ENCODE peak calls at places on chromosome X, in nine cellular contexts. One of them, this sample, is unnamed.

GRCh38 chrX:54894159-54894558 is 26.5 kb upstream of the TRO start:
- DNase-seq in body of pancreas: no peak
- DNase-seq in amygdala: no peak
- DNase-seq in memory B cell: no peak
- DNase-seq in activated CD4-positive, alpha-beta memory T cell treated with anti-CD3 and anti-CD28 coated beads for 36 hours: no peak
- DNase-seq in ELR: no peak
- DNase-seq in NCI-H1417 treated with DMSO at 0.1 percent for 48 hours: no peak
- DNase-seq in IMR-90: no peak
- DNase-seq in HFF-Myc: no peak
- DNase-seq in this sample: no peak

GRCh38 chrX:154039577-154039976 is 19.9 kb upstream of the IRAK1 start:
- DNase-seq in body of pancreas: no peak
- DNase-seq in amygdala: no peak
- DNase-seq in memory B cell: no peak
- DNase-seq in activated CD4-positive, alpha-beta memory T cell treated with anti-CD3 and anti-CD28 coated beads for 36 hours: no peak
- DNase-seq in ELR: no peak
- DNase-seq in NCI-H1417 treated with DMSO at 0.1 percent for 48 hours: no peak
- DNase-seq in IMR-90: no peak
- DNase-seq in HFF-Myc: no peak
- DNase-seq in this sample: no peak

GRCh38 chrX:84339507-84340364 is 151.7 kb upstream of the RPS6KA6 start:
- DNase-seq in body of pancreas: no peak
- DNase-seq in amygdala: no peak
- DNase-seq in memory B cell: no peak
- DNase-seq in activated CD4-positive, alpha-beta memory T cell treated with anti-CD3 and anti-CD28 coated beads for 36 hours: no peak
- DNase-seq in ELR: peak
- DNase-seq in NCI-H1417 treated with DMSO at 0.1 percent for 48 hours: no peak
- DNase-seq in IMR-90: peak
- DNase-seq in HFF-Myc: no peak
- DNase-seq in this sample: peak

GRCh38 chrX:153598541-153599191 is at the start of gene CCNQ:
- DNase-seq in body of pancreas: peak
- DNase-seq in amygdala: no peak
- DNase-seq in memory B cell: no peak
- DNase-seq in activated CD4-positive, alpha-beta memory T cell treated with anti-CD3 and anti-CD28 coated beads for 36 hours: peak
- DNase-seq in ELR: peak
- DNase-seq in NCI-H1417 treated with DMSO at 0.1 percent for 48 hours: no peak
- DNase-seq in IMR-90: peak
- DNase-seq in HFF-Myc: no peak
- DNase-seq in this sample: peak

GRCh38 chrX:29297171-29297800 is 710.0 kb downstream of the IL1RAPL1 start:
- DNase-seq in body of pancreas: no peak
- DNase-seq in amygdala: no peak
- DNase-seq in memory B cell: no peak
- DNase-seq in activated CD4-positive, alpha-beta memory T cell treated with anti-CD3 and anti-CD28 coated beads for 36 hours: no peak
- DNase-seq in ELR: no peak
- DNase-seq in NCI-H1417 treated with DMSO at 0.1 percent for 48 hours: no peak
- DNase-seq in IMR-90: peak
- DNase-seq in HFF-Myc: peak
- DNase-seq in this sample: no peak

GRCh38 chrX:30649859-30650258 is 3.4 kb upstream of the GK start:
- DNase-seq in body of pancreas: no peak
- DNase-seq in amygdala: no peak
- DNase-seq in memory B cell: no peak
- DNase-seq in activated CD4-positive, alpha-beta memory T cell treated with anti-CD3 and anti-CD28 coated beads for 36 hours: no peak
- DNase-seq in ELR: peak
- DNase-seq in NCI-H1417 treated with DMSO at 0.1 percent for 48 hours: no peak
- DNase-seq in IMR-90: peak
- DNase-seq in HFF-Myc: no peak
- DNase-seq in this sample: peak

GRCh38 chrX:69102805-69103204 is 62.4 kb downstream of the PJA1 start:
- DNase-seq in body of pancreas: no peak
- DNase-seq in amygdala: no peak
- DNase-seq in memory B cell: no peak
- DNase-seq in activated CD4-positive, alpha-beta memory T cell treated with anti-CD3 and anti-CD28 coated beads for 36 hours: no peak
- DNase-seq in ELR: no peak
- DNase-seq in NCI-H1417 treated with DMSO at 0.1 percent for 48 hours: no peak
- DNase-seq in IMR-90: no peak
- DNase-seq in HFF-Myc: no peak
- DNase-seq in this sample: peak

GRCh38 chrX:54415534-54416350 is 24.5 kb upstream of the TSR2 start:
- DNase-seq in body of pancreas: no peak
- DNase-seq in amygdala: no peak
- DNase-seq in memory B cell: no peak
- DNase-seq in activated CD4-positive, alpha-beta memory T cell treated with anti-CD3 and anti-CD28 coated beads for 36 hours: no peak
- DNase-seq in ELR: no peak
- DNase-seq in NCI-H1417 treated with DMSO at 0.1 percent for 48 hours: no peak
- DNase-seq in IMR-90: peak
- DNase-seq in HFF-Myc: no peak
- DNase-seq in this sample: no peak

GRCh38 chrX:105307762-105308161 is 87.3 kb upstream of the TEX13A start:
- DNase-seq in body of pancreas: no peak
- DNase-seq in amygdala: no peak
- DNase-seq in memory B cell: no peak
- DNase-seq in activated CD4-positive, alpha-beta memory T cell treated with anti-CD3 and anti-CD28 coated beads for 36 hours: no peak
- DNase-seq in ELR: peak
- DNase-seq in NCI-H1417 treated with DMSO at 0.1 percent for 48 hours: no peak
- DNase-seq in IMR-90: peak
- DNase-seq in HFF-Myc: no peak
- DNase-seq in this sample: peak

GRCh38 chrX:39331062-39331704 is 529.9 kb downstream of the MID1IP1 start:
- DNase-seq in body of pancreas: no peak
- DNase-seq in amygdala: no peak
- DNase-seq in memory B cell: no peak
- DNase-seq in activated CD4-positive, alpha-beta memory T cell treated with anti-CD3 and anti-CD28 coated beads for 36 hours: peak
- DNase-seq in ELR: no peak
- DNase-seq in NCI-H1417 treated with DMSO at 0.1 percent for 48 hours: no peak
- DNase-seq in IMR-90: no peak
- DNase-seq in HFF-Myc: no peak
- DNase-seq in this sample: no peak

GRCh38 chrX:154382483-154383069 is 3.5 kb downstream of the EMD start:
- DNase-seq in body of pancreas: no peak
- DNase-seq in amygdala: no peak
- DNase-seq in memory B cell: no peak
- DNase-seq in activated CD4-positive, alpha-beta memory T cell treated with anti-CD3 and anti-CD28 coated beads for 36 hours: no peak
- DNase-seq in ELR: no peak
- DNase-seq in NCI-H1417 treated with DMSO at 0.1 percent for 48 hours: no peak
- DNase-seq in IMR-90: no peak
- DNase-seq in HFF-Myc: no peak
- DNase-seq in this sample: no peak

GRCh38 chrX:109537324-109537665 is 651 bp downstream of the NXT2 start:
- DNase-seq in body of pancreas: peak
- DNase-seq in amygdala: no peak
- DNase-seq in memory B cell: peak
- DNase-seq in activated CD4-positive, alpha-beta memory T cell treated with anti-CD3 and anti-CD28 coated beads for 36 hours: no peak
- DNase-seq in ELR: peak
- DNase-seq in NCI-H1417 treated with DMSO at 0.1 percent for 48 hours: no peak
- DNase-seq in IMR-90: peak
- DNase-seq in HFF-Myc: peak
- DNase-seq in this sample: peak

GRCh38 chrX:110944793-110945466 is 149.3 kb upstream of the CHRDL1 start:
- DNase-seq in body of pancreas: peak
- DNase-seq in amygdala: no peak
- DNase-seq in memory B cell: no peak
- DNase-seq in activated CD4-positive, alpha-beta memory T cell treated with anti-CD3 and anti-CD28 coated beads for 36 hours: no peak
- DNase-seq in ELR: no peak
- DNase-seq in NCI-H1417 treated with DMSO at 0.1 percent for 48 hours: no peak
- DNase-seq in IMR-90: no peak
- DNase-seq in HFF-Myc: no peak
- DNase-seq in this sample: peak

GRCh38 chrX:10235851-10236250 is 79.1 kb downstream of the CLCN4 start:
- DNase-seq in body of pancreas: no peak
- DNase-seq in amygdala: no peak
- DNase-seq in memory B cell: no peak
- DNase-seq in activated CD4-positive, alpha-beta memory T cell treated with anti-CD3 and anti-CD28 coated beads for 36 hours: no peak
- DNase-seq in ELR: peak
- DNase-seq in NCI-H1417 treated with DMSO at 0.1 percent for 48 hours: no peak
- DNase-seq in IMR-90: peak
- DNase-seq in HFF-Myc: peak
- DNase-seq in this sample: no peak

GRCh38 chrX:136616987-136617685 is 30.8 kb upstream of the CD40LG start:
- DNase-seq in body of pancreas: no peak
- DNase-seq in amygdala: no peak
- DNase-seq in memory B cell: no peak
- DNase-seq in activated CD4-positive, alpha-beta memory T cell treated with anti-CD3 and anti-CD28 coated beads for 36 hours: peak
- DNase-seq in ELR: no peak
- DNase-seq in NCI-H1417 treated with DMSO at 0.1 percent for 48 hours: no peak
- DNase-seq in IMR-90: no peak
- DNase-seq in HFF-Myc: no peak
- DNase-seq in this sample: no peak

GRCh38 chrX:41445171-41445570 is 2.0 kb upstream of the NYX start:
- DNase-seq in body of pancreas: no peak
- DNase-seq in amygdala: no peak
- DNase-seq in memory B cell: no peak
- DNase-seq in activated CD4-positive, alpha-beta memory T cell treated with anti-CD3 and anti-CD28 coated beads for 36 hours: no peak
- DNase-seq in ELR: no peak
- DNase-seq in NCI-H1417 treated with DMSO at 0.1 percent for 48 hours: no peak
- DNase-seq in IMR-90: no peak
- DNase-seq in HFF-Myc: no peak
- DNase-seq in this sample: no peak

GRCh38 chrX:66000178-66000577 is 39.7 kb downstream of the VSIG4 start:
- DNase-seq in body of pancreas: no peak
- DNase-seq in amygdala: no peak
- DNase-seq in memory B cell: no peak
- DNase-seq in activated CD4-positive, alpha-beta memory T cell treated with anti-CD3 and anti-CD28 coated beads for 36 hours: no peak
- DNase-seq in ELR: no peak
- DNase-seq in NCI-H1417 treated with DMSO at 0.1 percent for 48 hours: no peak
- DNase-seq in IMR-90: no peak
- DNase-seq in HFF-Myc: no peak
- DNase-seq in this sample: no peak

GRCh38 chrX:136879001-136879667 is 1.4 kb downstream of the RBMX start:
- DNase-seq in body of pancreas: no peak
- DNase-seq in amygdala: no peak
- DNase-seq in memory B cell: no peak
- DNase-seq in activated CD4-positive, alpha-beta memory T cell treated with anti-CD3 and anti-CD28 coated beads for 36 hours: no peak
- DNase-seq in ELR: peak
- DNase-seq in NCI-H1417 treated with DMSO at 0.1 percent for 48 hours: no peak
- DNase-seq in IMR-90: no peak
- DNase-seq in HFF-Myc: no peak
- DNase-seq in this sample: peak

GRCh38 chrX:22116585-22117546 is 84.7 kb downstream of the PHEX start:
- DNase-seq in body of pancreas: no peak
- DNase-seq in amygdala: no peak
- DNase-seq in memory B cell: no peak
- DNase-seq in activated CD4-positive, alpha-beta memory T cell treated with anti-CD3 and anti-CD28 coated beads for 36 hours: no peak
- DNase-seq in ELR: no peak
- DNase-seq in NCI-H1417 treated with DMSO at 0.1 percent for 48 hours: no peak
- DNase-seq in IMR-90: no peak
- DNase-seq in HFF-Myc: no peak
- DNase-seq in this sample: no peak

GRCh38 chrX:56726609-56727008 is 2.4 kb upstream of the NBDY start:
- DNase-seq in body of pancreas: peak
- DNase-seq in amygdala: no peak
- DNase-seq in memory B cell: no peak
- DNase-seq in activated CD4-positive, alpha-beta memory T cell treated with anti-CD3 and anti-CD28 coated beads for 36 hours: no peak
- DNase-seq in ELR: peak
- DNase-seq in NCI-H1417 treated with DMSO at 0.1 percent for 48 hours: no peak
- DNase-seq in IMR-90: peak
- DNase-seq in HFF-Myc: no peak
- DNase-seq in this sample: peak

GRCh38 chrX:9414416-9414815 is 50.4 kb upstream of the TBL1X start:
- DNase-seq in body of pancreas: no peak
- DNase-seq in amygdala: no peak
- DNase-seq in memory B cell: no peak
- DNase-seq in activated CD4-positive, alpha-beta memory T cell treated with anti-CD3 and anti-CD28 coated beads for 36 hours: no peak
- DNase-seq in ELR: no peak
- DNase-seq in NCI-H1417 treated with DMSO at 0.1 percent for 48 hours: no peak
- DNase-seq in IMR-90: no peak
- DNase-seq in HFF-Myc: no peak
- DNase-seq in this sample: no peak

GRCh38 chrX:40154229-40154852 is 56.6 kb upstream of the BCOR start:
- DNase-seq in body of pancreas: peak
- DNase-seq in amygdala: no peak
- DNase-seq in memory B cell: no peak
- DNase-seq in activated CD4-positive, alpha-beta memory T cell treated with anti-CD3 and anti-CD28 coated beads for 36 hours: no peak
- DNase-seq in ELR: peak
- DNase-seq in NCI-H1417 treated with DMSO at 0.1 percent for 48 hours: peak
- DNase-seq in IMR-90: no peak
- DNase-seq in HFF-Myc: no peak
- DNase-seq in this sample: peak

GRCh38 chrX:48835524-48836329 is at the start of gene PCSK1N:
- DNase-seq in body of pancreas: peak
- DNase-seq in amygdala: peak
- DNase-seq in memory B cell: no peak
- DNase-seq in activated CD4-positive, alpha-beta memory T cell treated with anti-CD3 and anti-CD28 coated beads for 36 hours: peak
- DNase-seq in ELR: no peak
- DNase-seq in NCI-H1417 treated with DMSO at 0.1 percent for 48 hours: peak
- DNase-seq in IMR-90: no peak
- DNase-seq in HFF-Myc: no peak
- DNase-seq in this sample: peak

GRCh38 chrX:129954804-129955203 is 27.6 kb upstream of the BCORL1 start:
- DNase-seq in body of pancreas: no peak
- DNase-seq in amygdala: no peak
- DNase-seq in memory B cell: no peak
- DNase-seq in activated CD4-positive, alpha-beta memory T cell treated with anti-CD3 and anti-CD28 coated beads for 36 hours: no peak
- DNase-seq in ELR: no peak
- DNase-seq in NCI-H1417 treated with DMSO at 0.1 percent for 48 hours: no peak
- DNase-seq in IMR-90: no peak
- DNase-seq in HFF-Myc: no peak
- DNase-seq in this sample: no peak

GRCh38 chrX:115957862-115958490 is 212.6 kb upstream of the AGTR2 start:
- DNase-seq in body of pancreas: no peak
- DNase-seq in amygdala: no peak
- DNase-seq in memory B cell: no peak
- DNase-seq in activated CD4-positive, alpha-beta memory T cell treated with anti-CD3 and anti-CD28 coated beads for 36 hours: no peak
- DNase-seq in ELR: no peak
- DNase-seq in NCI-H1417 treated with DMSO at 0.1 percent for 48 hours: no peak
- DNase-seq in IMR-90: no peak
- DNase-seq in HFF-Myc: no peak
- DNase-seq in this sample: peak

GRCh38 chrX:149540133-149540620 is 635 bp upstream of the EOLA1 start:
- DNase-seq in body of pancreas: peak
- DNase-seq in amygdala: peak
- DNase-seq in memory B cell: peak
- DNase-seq in activated CD4-positive, alpha-beta memory T cell treated with anti-CD3 and anti-CD28 coated beads for 36 hours: peak
- DNase-seq in ELR: peak
- DNase-seq in NCI-H1417 treated with DMSO at 0.1 percent for 48 hours: peak
- DNase-seq in IMR-90: peak
- DNase-seq in HFF-Myc: peak
- DNase-seq in this sample: peak

GRCh38 chrX:129361566-129361965 is 161.7 kb downstream of the SMARCA1 start:
- DNase-seq in body of pancreas: no peak
- DNase-seq in amygdala: no peak
- DNase-seq in memory B cell: no peak
- DNase-seq in activated CD4-positive, alpha-beta memory T cell treated with anti-CD3 and anti-CD28 coated beads for 36 hours: no peak
- DNase-seq in ELR: no peak
- DNase-seq in NCI-H1417 treated with DMSO at 0.1 percent for 48 hours: no peak
- DNase-seq in IMR-90: no peak
- DNase-seq in HFF-Myc: no peak
- DNase-seq in this sample: no peak

GRCh38 chrX:111823068-111823467 is 52.9 kb upstream of the TRPC5OS start:
- DNase-seq in body of pancreas: no peak
- DNase-seq in amygdala: no peak
- DNase-seq in memory B cell: no peak
- DNase-seq in activated CD4-positive, alpha-beta memory T cell treated with anti-CD3 and anti-CD28 coated beads for 36 hours: no peak
- DNase-seq in ELR: peak
- DNase-seq in NCI-H1417 treated with DMSO at 0.1 percent for 48 hours: no peak
- DNase-seq in IMR-90: peak
- DNase-seq in HFF-Myc: no peak
- DNase-seq in this sample: peak

GRCh38 chrX:67604979-67605703 is 61.3 kb downstream of the AR start:
- DNase-seq in body of pancreas: no peak
- DNase-seq in amygdala: no peak
- DNase-seq in memory B cell: no peak
- DNase-seq in activated CD4-positive, alpha-beta memory T cell treated with anti-CD3 and anti-CD28 coated beads for 36 hours: no peak
- DNase-seq in ELR: peak
- DNase-seq in NCI-H1417 treated with DMSO at 0.1 percent for 48 hours: no peak
- DNase-seq in IMR-90: peak
- DNase-seq in HFF-Myc: peak
- DNase-seq in this sample: no peak

GRCh38 chrX:67636532-67636931 is 92.7 kb downstream of the AR start:
- DNase-seq in body of pancreas: no peak
- DNase-seq in amygdala: no peak
- DNase-seq in memory B cell: no peak
- DNase-seq in activated CD4-positive, alpha-beta memory T cell treated with anti-CD3 and anti-CD28 coated beads for 36 hours: no peak
- DNase-seq in ELR: peak
- DNase-seq in NCI-H1417 treated with DMSO at 0.1 percent for 48 hours: no peak
- DNase-seq in IMR-90: no peak
- DNase-seq in HFF-Myc: no peak
- DNase-seq in this sample: no peak

GRCh38 chrX:53312946-53313745 is 31.8 kb upstream of the IQSEC2 start:
- DNase-seq in body of pancreas: peak
- DNase-seq in amygdala: peak
- DNase-seq in memory B cell: peak
- DNase-seq in activated CD4-positive, alpha-beta memory T cell treated with anti-CD3 and anti-CD28 coated beads for 36 hours: peak
- DNase-seq in ELR: peak
- DNase-seq in NCI-H1417 treated with DMSO at 0.1 percent for 48 hours: peak
- DNase-seq in IMR-90: peak
- DNase-seq in HFF-Myc: no peak
- DNase-seq in this sample: peak